ENCODE peak calls at places on chromosome 6, in eight cellular contexts. Q, P, W, T, J, E, D and Y are unnamed samples.
A peak's percentile ranks its signal among the peaks of the same experiment; 100 is the strongest.

GRCh38 chr6:85660181-85660611 is 17.5 kb upstream of the SYNCRIP start:
- DNase-seq in Q (no peak), P (no peak), W (peak; percentile 97), T (no peak), J (peak; percentile 81), E (no peak), D (no peak), Y (no peak)

GRCh38 chr6:141208101-141208500 is 924.6 kb upstream of the GJE1 start:
- DNase-seq in Q (no peak), P (no peak), W (no peak), T (no peak), J (no peak), E (no peak), D (no peak), Y (no peak)

GRCh38 chr6:136889271-136890193 is 32.6 kb upstream of the SLC35D3 start:
- DNase-seq in Q (no peak), P (no peak), W (no peak), T (no peak), J (no peak), E (no peak), D (no peak), Y (no peak)

GRCh38 chr6:15017251-15017650 is 228.6 kb upstream of the JARID2 start:
- DNase-seq in Q (no peak), P (no peak), W (no peak), T (no peak), J (no peak), E (no peak), D (no peak), Y (no peak)

GRCh38 chr6:84193140-84193708 is 34.2 kb downstream of the CEP162 start:
- DNase-seq in Q (no peak), P (no peak), W (peak; percentile 89), T (no peak), J (peak; percentile 43), E (no peak), D (no peak), Y (no peak)

GRCh38 chr6:148934534-148934933 is 187.7 kb downstream of the UST start:
- DNase-seq in Q (no peak), P (no peak), W (no peak), T (peak; percentile 64), J (no peak), E (no peak), D (no peak), Y (no peak)

GRCh38 chr6:155504848-155505247 is 49.2 kb upstream of the NOX3 start:
- DNase-seq in Q (no peak), P (no peak), W (no peak), T (no peak), J (no peak), E (no peak), D (no peak), Y (no peak)

GRCh38 chr6:4844108-4844507 is 67.9 kb downstream of the CDYL start:
- DNase-seq in Q (no peak), P (no peak), W (no peak), T (no peak), J (no peak), E (no peak), D (no peak), Y (no peak)

GRCh38 chr6:112298021-112298745 is 43.8 kb upstream of the LAMA4 start:
- DNase-seq in Q (no peak), P (no peak), W (peak; percentile 94), T (no peak), J (peak; percentile 86), E (no peak), D (no peak), Y (no peak)

GRCh38 chr6:1388081-1388926 is 1.1 kb upstream of the FOXF2 start:
- DNase-seq in Q (no peak), P (no peak), W (peak; percentile 77), T (no peak), J (no peak), E (no peak), D (no peak), Y (no peak)

GRCh38 chr6:150567823-150568383 is 31.8 kb upstream of the PLEKHG1 start:
- DNase-seq in Q (no peak), P (no peak), W (no peak), T (no peak), J (no peak), E (no peak), D (no peak), Y (no peak)

GRCh38 chr6:135212935-135213334 is 31.8 kb downstream of the MYB start:
- DNase-seq in Q (no peak), P (no peak), W (peak; percentile 74), T (no peak), J (peak; percentile 28), E (no peak), D (no peak), Y (no peak)

GRCh38 chr6:53065266-53066058 is at the start of gene FBXO9:
- DNase-seq in Q (peak; percentile 82), P (peak; percentile 53), W (no peak), T (no peak), J (no peak), E (peak; percentile 86), D (peak; percentile 55), Y (peak; percentile 92)

GRCh38 chr6:37204014-37204751 is 34.2 kb downstream of the PIM1 start:
- DNase-seq in Q (no peak), P (no peak), W (no peak), T (no peak), J (peak; percentile 16), E (no peak), D (no peak), Y (no peak)

GRCh38 chr6:10610289-10610688 is 84.1 kb downstream of the C6orf52 start:
- DNase-seq in Q (no peak), P (no peak), W (peak; percentile 16), T (no peak), J (no peak), E (no peak), D (no peak), Y (no peak)

GRCh38 chr6:16184129-16184528 is 54.3 kb upstream of the GMPR start:
- DNase-seq in Q (no peak), P (no peak), W (no peak), T (no peak), J (no peak), E (no peak), D (no peak), Y (no peak)

GRCh38 chr6:43572015-43572414 is 3.8 kb downstream of the XPO5 start:
- DNase-seq in Q (no peak), P (no peak), W (no peak), T (no peak), J (no peak), E (no peak), D (no peak), Y (no peak)

GRCh38 chr6:25991785-25992412 is 29.3 kb downstream of the TRIM38 start:
- DNase-seq in Q (peak; percentile 19), P (no peak), W (peak; percentile 26), T (peak; percentile 83), J (peak; percentile 11), E (peak; percentile 65), D (peak; percentile 45), Y (peak; percentile 86)

GRCh38 chr6:159807150-159807859 is 7.2 kb downstream of the PNLDC1 start:
- DNase-seq in Q (no peak), P (no peak), W (no peak), T (no peak), J (no peak), E (no peak), D (no peak), Y (no peak)

GRCh38 chr6:82959385-82959941 is 106.2 kb downstream of the UBE3D start:
- DNase-seq in Q (no peak), P (no peak), W (peak; percentile 57), T (no peak), J (peak; percentile 94), E (no peak), D (no peak), Y (no peak)

GRCh38 chr6:122400121-122400450 is 634 bp downstream of the HSF2 start:
- DNase-seq in Q (no peak), P (no peak), W (peak; percentile 7), T (no peak), J (no peak), E (no peak), D (no peak), Y (no peak)

GRCh38 chr6:25746968-25747367 is 7.6 kb upstream of the SLC17A4 start:
- DNase-seq in Q (no peak), P (no peak), W (no peak), T (no peak), J (no peak), E (no peak), D (no peak), Y (no peak)

GRCh38 chr6:159080217-159080976 is 35.6 kb upstream of the TAGAP start:
- DNase-seq in Q (no peak), P (no peak), W (no peak), T (no peak), J (no peak), E (no peak), D (no peak), Y (peak; percentile 51)

GRCh38 chr6:148842631-148843030 is 95.8 kb downstream of the UST start:
- DNase-seq in Q (no peak), P (no peak), W (no peak), T (no peak), J (no peak), E (no peak), D (no peak), Y (no peak)

GRCh38 chr6:116059713-116060571 is 749 bp downstream of the FRK start:
- DNase-seq in Q (no peak), P (no peak), W (no peak), T (no peak), J (no peak), E (no peak), D (no peak), Y (no peak)

GRCh38 chr6:132060591-132060990 is 109.4 kb upstream of the CCN2 start:
- DNase-seq in Q (no peak), P (no peak), W (peak; percentile 77), T (no peak), J (peak; percentile 31), E (no peak), D (no peak), Y (no peak)

GRCh38 chr6:158268361-158269147 is 43.7 kb upstream of the TULP4 start:
- DNase-seq in Q (no peak), P (no peak), W (no peak), T (no peak), J (no peak), E (no peak), D (no peak), Y (no peak)

GRCh38 chr6:98260382-98260781 is 574.0 kb upstream of the POU3F2 start:
- DNase-seq in Q (no peak), P (no peak), W (no peak), T (no peak), J (no peak), E (no peak), D (no peak), Y (no peak)

GRCh38 chr6:12182676-12183075 is 107.5 kb upstream of the EDN1 start:
- DNase-seq in Q (no peak), P (no peak), W (peak; percentile 27), T (no peak), J (no peak), E (no peak), D (no peak), Y (no peak)

GRCh38 chr6:144365176-144365710 is 80.1 kb downstream of the UTRN start:
- DNase-seq in Q (no peak), P (no peak), W (peak; percentile 13), T (no peak), J (no peak), E (no peak), D (no peak), Y (no peak)

GRCh38 chr6:95133578-95133977 is 443.8 kb upstream of the MANEA start:
- DNase-seq in Q (no peak), P (no peak), W (no peak), T (no peak), J (no peak), E (no peak), D (peak; percentile 3), Y (no peak)

GRCh38 chr6:68911334-68911733 is 276.3 kb downstream of the ADGRB3 start:
- DNase-seq in Q (no peak), P (no peak), W (no peak), T (no peak), J (no peak), E (no peak), D (no peak), Y (no peak)

GRCh38 chr6:108948252-108948651 is 100.0 kb downstream of the ARMC2 start:
- DNase-seq in Q (no peak), P (no peak), W (no peak), T (no peak), J (no peak), E (no peak), D (no peak), Y (no peak)